ENCODE peak calls at places on chromosome 9, in six cellular contexts. Q is mucosa of descending colon, C is tibial artery, H is heart left ventricle, X is heart right ventricle, J is NB4. N is an unnamed sample.

GRCh38 chr9:125548141-125548540 is 158.9 kb downstream of the MAPKAP1 start:
- DNase-seq in Q (no peak), H (no peak), J (no peak), C (no peak), X (no peak), N (no peak)

GRCh38 chr9:135414293-135414692 is 65.3 kb upstream of the PPP1R26 start:
- DNase-seq in C (no peak), J (no peak), H (peak; percentile 7), Q (no peak), X (no peak), N (no peak)

GRCh38 chr9:13942695-13943094 is 371.2 kb downstream of the NFIB start:
- DNase-seq in C (no peak), J (peak; percentile 17), H (no peak), Q (no peak), X (no peak), N (no peak)

GRCh38 chr9:115952667-115953316 is 200.8 kb upstream of the PAPPA start:
- DNase-seq in Q (no peak), J (no peak), C (no peak), X (no peak), H (no peak), N (no peak)

GRCh38 chr9:81627481-81627880 is 61.9 kb downstream of the TLE1 start:
- DNase-seq in J (no peak), X (no peak), C (no peak), H (no peak), Q (no peak), N (no peak)

GRCh38 chr9:117091529-117091928 is 323.3 kb downstream of the ASTN2 start:
- DNase-seq in J (no peak), H (no peak), Q (no peak), C (no peak), X (no peak), N (no peak)

GRCh38 chr9:114294664-114295063 is 28.2 kb upstream of the ORM1 start:
- DNase-seq in X (no peak), J (no peak), Q (no peak), H (no peak), C (no peak), N (no peak)

GRCh38 chr9:113299800-113300292 is 3.3 kb downstream of the RNF183 start:
- DNase-seq in Q (no peak), X (no peak), H (no peak), C (peak; percentile 24), J (peak; percentile 53), N (peak; percentile 51)

GRCh38 chr9:114030364-114030763 is 47.7 kb downstream of the AMBP start:
- DNase-seq in J (no peak), Q (no peak), C (peak; percentile 16), H (no peak), X (no peak), N (no peak)

GRCh38 chr9:7150153-7150890 is 392.5 kb downstream of the KDM4C start:
- DNase-seq in C (no peak), Q (no peak), H (no peak), X (no peak), J (peak; percentile 96), N (no peak)

GRCh38 chr9:89687216-89687615 is 82.4 kb downstream of the GADD45G start:
- DNase-seq in H (no peak), C (no peak), Q (no peak), X (no peak), J (no peak), N (no peak)

GRCh38 chr9:121354770-121355169 is 15.3 kb downstream of the STOM start:
- DNase-seq in H (no peak), X (no peak), J (no peak), C (no peak), Q (no peak), N (no peak)

GRCh38 chr9:134062461-134063087 is 5.3 kb downstream of the BRD3 start:
- DNase-seq in X (no peak), Q (peak; percentile 51), H (no peak), C (no peak), J (peak; percentile 71), N (no peak)

GRCh38 chr9:90645721-90646120 is 3.1 kb upstream of the DIRAS2 start:
- DNase-seq in X (no peak), Q (no peak), J (no peak), H (no peak), C (no peak), N (no peak)

GRCh38 chr9:110189001-110189400 is 19.0 kb downstream of the C9orf152 start:
- DNase-seq in J (peak; percentile 63), Q (peak; percentile 81), C (peak; percentile 62), H (no peak), X (no peak), N (peak; percentile 79)

GRCh38 chr9:111900934-111901612 is 4.5 kb downstream of the UGCG start:
- DNase-seq in H (no peak), Q (no peak), C (no peak), X (no peak), J (no peak), N (no peak)
- H3K4me3 ChIP-seq in H (no peak overlapping the region), Q (no peak overlapping the region), C (no peak overlapping the region), X (no peak overlapping the region), J (no peak overlapping the region), N (peak overlapping the region; percentile 10)

GRCh38 chr9:137129456-137130175 is 9.3 kb upstream of the GRIN1 start:
- DNase-seq in J (peak; percentile 94), C (peak; percentile 53), Q (peak; percentile 93), X (peak; percentile 90), H (peak; percentile 95), N (peak; percentile 86)

GRCh38 chr9:137127301-137128157 is 11.4 kb upstream of the GRIN1 start:
- DNase-seq in X (no peak), C (no peak), H (peak; percentile 23), Q (no peak), J (peak; percentile 86), N (no peak)

GRCh38 chr9:137129089-137129455 is 9.9 kb upstream of the GRIN1 start:
- DNase-seq in C (no peak), Q (no peak), J (peak; percentile 69), H (peak; percentile 65), X (no peak), N (peak; percentile 60)

GRCh38 chr9:137128158-137129088 is 10.5 kb upstream of the GRIN1 start:
- DNase-seq in C (no peak), J (peak; percentile 49), H (no peak), Q (no peak), X (no peak), N (no peak)

GRCh38 chr9:137126786-137127185 is 12.2 kb upstream of the GRIN1 start:
- DNase-seq in X (no peak), J (peak; percentile 29), C (no peak), Q (no peak), H (no peak), N (no peak)
- H3K4me3 ChIP-seq in X (no peak overlapping the region), J (peak overlapping the region; percentile 89), C (no peak overlapping the region), Q (no peak overlapping the region), H (peak overlapping the region; percentile 29), N (peak overlapping the region; percentile 94)

GRCh38 chr9:95504053-95504963 is 12.5 kb downstream of the PTCH1 start:
- DNase-seq in J (peak; percentile 60), Q (no peak), X (peak; percentile 25), H (no peak), C (peak; percentile 58), N (no peak)
- H3K4me3 ChIP-seq in J (no peak overlapping the region), Q (no peak overlapping the region), X (no peak overlapping the region), H (no peak overlapping the region), C (no peak overlapping the region), N (peak overlapping the region; percentile 79)

GRCh38 chr9:77957652-77958051 is 74.0 kb downstream of the GNAQ start:
- DNase-seq in H (no peak), J (peak; percentile 41), Q (no peak), X (no peak), C (no peak), N (no peak)

GRCh38 chr9:77964258-77964657 is 67.4 kb downstream of the GNAQ start:
- DNase-seq in J (no peak), H (no peak), X (no peak), C (no peak), Q (no peak), N (no peak)

GRCh38 chr9:77961541-77961940 is 70.1 kb downstream of the GNAQ start:
- DNase-seq in H (no peak), J (no peak), C (no peak), X (no peak), Q (no peak), N (no peak)

GRCh38 chr9:77959803-77960202 is 71.8 kb downstream of the GNAQ start:
- DNase-seq in Q (no peak), H (no peak), C (no peak), J (no peak), X (no peak), N (no peak)

GRCh38 chr9:77960356-77961153 is 71.1 kb downstream of the GNAQ start:
- DNase-seq in C (no peak), J (no peak), X (no peak), H (no peak), Q (no peak), N (no peak)
- H3K4me3 ChIP-seq in C (no peak overlapping the region), J (no peak overlapping the region), X (no peak overlapping the region), H (no peak overlapping the region), Q (no peak overlapping the region), N (no peak overlapping the region)

DNA sequence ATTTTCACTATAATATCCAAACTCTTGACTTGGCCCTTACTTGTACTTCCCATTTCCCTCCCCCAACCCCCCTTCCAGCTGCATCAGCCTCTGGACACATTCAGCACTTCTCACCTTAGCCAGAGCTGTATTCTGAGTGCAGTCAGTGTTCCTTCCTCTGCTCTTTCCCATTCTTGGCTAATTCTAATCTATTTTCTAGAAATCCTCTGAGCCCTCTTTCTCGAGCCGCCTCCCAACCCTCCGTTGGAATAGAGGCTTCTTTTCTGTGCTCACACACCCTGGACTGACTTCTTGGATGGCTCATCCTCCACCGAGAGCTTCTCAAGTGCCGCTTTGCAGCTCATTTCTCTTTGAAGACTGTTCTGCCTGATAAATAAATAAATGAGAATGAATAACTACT is 188.8 kb downstream of the NTRK2 start:
- DNase-seq in Q (no peak), X (no peak), C (no peak), J (no peak), H (no peak), N (no peak)
- H3K4me3 ChIP-seq in Q (no peak overlapping the region), X (no peak overlapping the region), C (no peak overlapping the region), J (no peak overlapping the region), H (no peak overlapping the region), N (no peak overlapping the region)

GRCh38 chr9:105242062-105242461 is 2.4 kb upstream of the SLC44A1 start:
- DNase-seq in Q (no peak), H (no peak), X (no peak), J (no peak), C (no peak), N (no peak)
- H3K4me3 ChIP-seq in Q (no peak overlapping the region), H (peak overlapping the region; percentile 20), X (no peak overlapping the region), J (no peak overlapping the region), C (no peak overlapping the region), N (no peak overlapping the region)

N was measured in Peyer's patch.